ENCODE peak calls at places on chromosomes 11 and 22, in six cellular contexts. G is H1, A is left ventricle myocardium inferior, O is body of pancreas, X is GM06990, P is stomach. N is an unnamed sample.

GRCh38 chr11:27717377-27717776 is 17.1 kb upstream of the BDNF start:
- DNase-seq in G (no peak), A (no peak), O (no peak), X (no peak), P (no peak), N (peak; percentile 11)

GRCh38 chr11:57586711-57587110 is 10.8 kb upstream of the SERPING1 start:
- DNase-seq in G (no peak), A (no peak), O (no peak), X (no peak), P (no peak), N (no peak)

GRCh38 chr11:15668718-15669117 is 554.0 kb downstream of the INSC start:
- DNase-seq in G (no peak), A (no peak), O (no peak), X (no peak), P (no peak), N (no peak)

GRCh38 chr11:11677672-11678356 is 56.0 kb upstream of the GALNT18 start:
- DNase-seq in G (no peak), A (no peak), O (no peak), X (no peak), P (no peak), N (no peak)

GRCh38 chr22:31400023-31400397 is 606 bp downstream of the DRG1 start:
- DNase-seq in G (no peak), A (no peak), O (no peak), X (no peak), P (no peak), N (no peak)

GRCh38 chr11:121889168-121889567 is 226.8 kb downstream of the BLID start:
- DNase-seq in G (no peak), A (no peak), O (no peak), X (no peak), P (no peak), N (no peak)

GRCh38 chr11:66263785-66264184 is 4.7 kb upstream of the RAB1B start:
- DNase-seq in G (no peak), A (no peak), O (no peak), X (no peak), P (no peak), N (no peak)

GRCh38 chr11:706439-706956 is 467 bp downstream of the EPS8L2 start:
- DNase-seq in G (peak; percentile 69), A (no peak), O (peak; percentile 54), X (no peak), P (peak; percentile 52), N (peak; percentile 82)

GRCh38 chr11:114129699-114130659 is 70.5 kb downstream of the ZBTB16 start:
- DNase-seq in G (no peak), A (no peak), O (no peak), X (no peak), P (no peak), N (no peak)

GRCh38 chr11:75267171-75267970 is 26.8 kb downstream of the TPBGL start:
- DNase-seq in G (no peak), A (no peak), O (no peak), X (no peak), P (no peak), N (peak; percentile 92)

GRCh38 chr22:35567794-35568193 is 27.2 kb downstream of the RASD2 start:
- DNase-seq in G (no peak), A (peak; percentile 62), O (no peak), X (no peak), P (no peak), N (no peak)

GRCh38 chr22:43378011-43378704 is 33.7 kb upstream of the MPPED1 start:
- DNase-seq in G (no peak), A (no peak), O (peak; percentile 79), X (peak; percentile 43), P (peak; percentile 65), N (no peak)

GRCh38 chr22:17369553-17370035 is 334 bp downstream of the CECR2 start:
- DNase-seq in G (peak; percentile 71), A (peak; percentile 38), O (peak; percentile 33), X (peak; percentile 37), P (no peak), N (peak; percentile 80)

GRCh38 chr22:42064629-42065028 is 6.0 kb downstream of the NAGA start:
- DNase-seq in G (peak; percentile 11), A (no peak), O (no peak), X (no peak), P (no peak), N (no peak)

GRCh38 chr11:61189933-61190332 is 13.4 kb upstream of the PGA3 start:
- DNase-seq in G (no peak), A (no peak), O (no peak), X (no peak), P (no peak), N (no peak)

GRCh38 chr22:27886843-27887151 is 32.3 kb downstream of the PITPNB start:
- DNase-seq in G (no peak), A (no peak), O (no peak), X (no peak), P (no peak), N (no peak)

GRCh38 chr11:131694526-131695424 is 324.4 kb downstream of the NTM start:
- DNase-seq in G (peak; percentile 96), A (peak; percentile 80), O (peak; percentile 81), X (no peak), P (peak; percentile 79), N (peak; percentile 94)

GRCh38 chr22:37559901-37560681 is at the start of gene CDC42EP1:
- DNase-seq in G (peak; percentile 78), A (peak; percentile 65), O (peak; percentile 77), X (no peak), P (peak; percentile 74), N (peak; percentile 94)

GRCh38 chr11:47185305-47186075 is 744 bp downstream of the PACSIN3 start:
- DNase-seq in G (peak; percentile 87), A (peak; percentile 84), O (peak; percentile 75), X (no peak), P (peak; percentile 70), N (peak; percentile 97)

GRCh38 chr11:35103366-35104194 is 35.4 kb upstream of the CD44 start:
- DNase-seq in G (no peak), A (no peak), O (no peak), X (no peak), P (no peak), N (no peak)

GRCh38 chr11:109424893-109425292 is 2.9 kb downstream of the C11orf87 start:
- DNase-seq in G (peak; percentile 90), A (no peak), O (peak; percentile 36), X (no peak), P (peak; percentile 33), N (peak; percentile 62)

GRCh38 chr11:96213500-96213899 is 129.5 kb downstream of the MAML2 start:
- DNase-seq in G (no peak), A (no peak), O (no peak), X (no peak), P (no peak), N (no peak)

GRCh38 chr22:38202437-38203089 is 769 bp downstream of the MAFF start:
- DNase-seq in G (peak; percentile 74), A (peak; percentile 89), O (peak; percentile 88), X (peak; percentile 74), P (peak; percentile 94), N (peak; percentile 83)

GRCh38 chr11:27209562-27210005 is 153.4 kb downstream of the CCDC34 start:
- DNase-seq in G (no peak), A (peak; percentile 48), O (peak; percentile 27), X (no peak), P (no peak), N (no peak)

GRCh38 chr11:124202951-124203350 is 19.8 kb downstream of the OR10D3 start:
- DNase-seq in G (no peak), A (no peak), O (no peak), X (no peak), P (no peak), N (no peak)

GRCh38 chr11:108965602-108966001 is 300.7 kb downstream of the DDX10 start:
- DNase-seq in G (no peak), A (no peak), O (peak; percentile 6), X (no peak), P (no peak), N (no peak)

GRCh38 chr11:46369458-46370152 is 11.9 kb upstream of the MDK start:
- DNase-seq in G (peak; percentile 86), A (no peak), O (no peak), X (no peak), P (peak; percentile 67), N (peak; percentile 94)

GRCh38 chr11:116696381-116696941 is 76.3 kb downstream of the BUD13 start:
- DNase-seq in G (peak; percentile 57), A (no peak), O (no peak), X (no peak), P (peak; percentile 9), N (peak; percentile 73)

GRCh38 chr11:95641506-95641905 is 148.1 kb downstream of the FAM76B start:
- DNase-seq in G (no peak), A (no peak), O (no peak), X (peak; percentile 28), P (no peak), N (no peak)

GRCh38 chr11:105466582-105467228 is 143.2 kb upstream of the GRIA4 start:
- DNase-seq in G (no peak), A (no peak), O (no peak), X (no peak), P (no peak), N (no peak)

GRCh38 chr22:23137468-23137867 is 4.3 kb downstream of the RSPH14 start:
- DNase-seq in G (no peak), A (no peak), O (no peak), X (no peak), P (no peak), N (no peak)
- H3K4me3 ChIP-seq in G (no peak overlapping the region), A (no peak overlapping the region), O (no peak overlapping the region), X (no peak overlapping the region), P (no peak overlapping the region), N (no peak overlapping the region)

GRCh38 chr11:67433536-67434394 is 3.7 kb downstream of the PTPRCAP start:
- DNase-seq in G (no peak), A (no peak), O (no peak), X (peak; percentile 51), P (no peak), N (no peak)
- H3K36me3 ChIP-seq in G (peaks cover 25% of the 10 kb centered on the region), A (peaks cover 77% of the 10 kb centered on the region), O (no peaks in the 10 kb centered on the region), X (peaks cover 32% of the 10 kb centered on the region), P (peaks cover 49% of the 10 kb centered on the region), N (peaks cover 15% of the 10 kb centered on the region)

GRCh38 chr22:32801436-32802290 is at the start of gene TIMP3:
- DNase-seq in G (peak; percentile 89), A (peak; percentile 94), O (peak; percentile 54), X (no peak), P (peak; percentile 63), N (peak; percentile 98)
- H3K4me3 ChIP-seq in G (peak within 1 kb of the TSS; percentile 53), A (peak within 1 kb of the TSS; percentile 100), O (no peak within 1 kb of the TSS), X (no peak within 1 kb of the TSS), P (peak within 1 kb of the TSS; percentile 70), N (peak within 1 kb of the TSS; percentile 63)

GRCh38 chr11:92837595-92837994 is 131.9 kb upstream of the MTNR1B start:
- DNase-seq in G (no peak), A (no peak), O (no peak), X (no peak), P (no peak), N (no peak)
- H3K36me3 ChIP-seq in G (no peaks in the 10 kb centered on the region), A (no peaks in the 10 kb centered on the region), O (no peaks in the 10 kb centered on the region), X (no peaks in the 10 kb centered on the region), P (no peaks in the 10 kb centered on the region), N (no peaks in the 10 kb centered on the region)

GRCh38 chr22:26430600-26430999 is 1.5 kb downstream of the ASPHD2 start:
- DNase-seq in G (no peak), A (no peak), O (no peak), X (no peak), P (no peak), N (no peak)
- H3K4me3 ChIP-seq in G (no peak overlapping the region), A (no peak overlapping the region), O (no peak overlapping the region), X (peak overlapping the region; percentile 84), P (peak overlapping the region; percentile 64), N (no peak overlapping the region)

N was measured in H7.